ENCODE peak calls at places on chromosomes 12 and 14, in five cellular contexts. One of them, this sample, is unnamed.

GRCh38 chr14:22671622-22672021 is 27.5 kb upstream of the OR6J1 start:
- ATAC-seq in K562: peak; percentile 92
- ATAC-seq in GM12878: peak; percentile 69
- ATAC-seq in upper lobe of left lung: no peak
- ATAC-seq in HepG2: peak; percentile 69
- ATAC-seq in this sample: no peak

GRCh38 chr14:50964683-50965390 is 20.6 kb upstream of the PYGL start:
- ATAC-seq in upper lobe of left lung: no peak
- ATAC-seq in HepG2: peak; percentile 43
- ATAC-seq in GM12878: no peak
- ATAC-seq in K562: no peak
- ATAC-seq in this sample: no peak

GRCh38 chr12:94640134-94640928 is 10.0 kb downstream of the TMCC3 start:
- ATAC-seq in K562: no peak
- ATAC-seq in upper lobe of left lung: peak; percentile 71
- ATAC-seq in HepG2: no peak
- ATAC-seq in GM12878: peak; percentile 77
- ATAC-seq in this sample: peak; percentile 45

GRCh38 chr14:38207830-38208815 is at the start of gene SSTR1:
- ATAC-seq in GM12878: no peak
- ATAC-seq in K562: no peak
- ATAC-seq in upper lobe of left lung: peak; percentile 35
- ATAC-seq in HepG2: peak; percentile 63
- ATAC-seq in this sample: no peak

GRCh38 chr12:108341356-108341755 is 2.2 kb upstream of the CMKLR1 start:
- ATAC-seq in GM12878: no peak
- ATAC-seq in K562: no peak
- ATAC-seq in upper lobe of left lung: no peak
- ATAC-seq in HepG2: no peak
- ATAC-seq in this sample: no peak

GRCh38 chr12:119713551-119714031 is 45.7 kb downstream of the PRKAB1 start:
- ATAC-seq in upper lobe of left lung: no peak
- ATAC-seq in GM12878: no peak
- ATAC-seq in HepG2: no peak
- ATAC-seq in K562: no peak
- ATAC-seq in this sample: no peak

GRCh38 chr12:28555729-28556128 is 365.5 kb downstream of the CCDC91 start:
- ATAC-seq in GM12878: no peak
- ATAC-seq in HepG2: no peak
- ATAC-seq in upper lobe of left lung: no peak
- ATAC-seq in K562: no peak
- ATAC-seq in this sample: no peak

GRCh38 chr14:77346495-77346894 is 25.7 kb downstream of the GSTZ1 start:
- ATAC-seq in GM12878: no peak
- ATAC-seq in K562: no peak
- ATAC-seq in upper lobe of left lung: no peak
- ATAC-seq in HepG2: peak; percentile 91
- ATAC-seq in this sample: no peak

GRCh38 chr14:76808990-76809389 is 3.7 kb downstream of the ANGEL1 start:
- ATAC-seq in upper lobe of left lung: no peak
- ATAC-seq in K562: no peak
- ATAC-seq in GM12878: no peak
- ATAC-seq in HepG2: no peak
- ATAC-seq in this sample: no peak

GRCh38 chr12:6208140-6208539 is 7.9 kb downstream of the CD9 start:
- ATAC-seq in upper lobe of left lung: no peak
- ATAC-seq in HepG2: no peak
- ATAC-seq in K562: no peak
- ATAC-seq in GM12878: no peak
- ATAC-seq in this sample: no peak

GRCh38 chr12:18643673-18644072 is 94.1 kb downstream of the PLCZ1 start:
- ATAC-seq in HepG2: no peak
- ATAC-seq in upper lobe of left lung: peak; percentile 82
- ATAC-seq in GM12878: no peak
- ATAC-seq in K562: no peak
- ATAC-seq in this sample: peak; percentile 67

GRCh38 chr12:96255077-96255476 is 60.9 kb downstream of the ELK3 start:
- ATAC-seq in K562: peak; percentile 60
- ATAC-seq in GM12878: no peak
- ATAC-seq in HepG2: no peak
- ATAC-seq in upper lobe of left lung: peak; percentile 92
- ATAC-seq in this sample: peak; percentile 91

GRCh38 chr12:18257251-18257650 is 4.1 kb upstream of the PIK3C2G start:
- ATAC-seq in HepG2: no peak
- ATAC-seq in GM12878: no peak
- ATAC-seq in K562: no peak
- ATAC-seq in upper lobe of left lung: peak; percentile 60
- ATAC-seq in this sample: no peak

GRCh38 chr12:110677982-110678381 is 10.9 kb downstream of the HVCN1 start:
- ATAC-seq in GM12878: peak; percentile 23
- ATAC-seq in HepG2: no peak
- ATAC-seq in K562: no peak
- ATAC-seq in upper lobe of left lung: no peak
- ATAC-seq in this sample: no peak

GRCh38 chr14:59314019-59314608 is 125.6 kb downstream of the DAAM1 start:
- ATAC-seq in upper lobe of left lung: no peak
- ATAC-seq in HepG2: peak; percentile 80
- ATAC-seq in GM12878: peak; percentile 23
- ATAC-seq in K562: no peak
- ATAC-seq in this sample: no peak

GRCh38 chr12:31687101-31687527 is 27.6 kb downstream of the ETFBKMT start:
- ATAC-seq in upper lobe of left lung: peak; percentile 65
- ATAC-seq in GM12878: peak; percentile 86
- ATAC-seq in HepG2: no peak
- ATAC-seq in K562: no peak
- ATAC-seq in this sample: no peak

GRCh38 chr12:32390572-32391219 is 8.7 kb upstream of the FGD4 start:
- ATAC-seq in K562: no peak
- ATAC-seq in GM12878: no peak
- ATAC-seq in upper lobe of left lung: peak; percentile 75
- ATAC-seq in HepG2: peak; percentile 95
- ATAC-seq in this sample: peak; percentile 67

GRCh38 chr14:95500201-95500681 is 16.2 kb downstream of the SYNE3 start:
- ATAC-seq in HepG2: peak; percentile 91
- ATAC-seq in K562: no peak
- ATAC-seq in upper lobe of left lung: no peak
- ATAC-seq in GM12878: no peak
- ATAC-seq in this sample: no peak

GRCh38 chr14:71332476-71332875 is 425.2 kb downstream of the PCNX1 start:
- ATAC-seq in upper lobe of left lung: no peak
- ATAC-seq in HepG2: no peak
- ATAC-seq in GM12878: no peak
- ATAC-seq in K562: no peak
- ATAC-seq in this sample: no peak

GRCh38 chr14:88473791-88474190 is 81.0 kb downstream of the PTPN21 start:
- ATAC-seq in upper lobe of left lung: no peak
- ATAC-seq in K562: no peak
- ATAC-seq in GM12878: no peak
- ATAC-seq in HepG2: no peak
- ATAC-seq in this sample: no peak

GRCh38 chr14:88468396-88468795 is 82.9 kb downstream of the SPATA7 start:
- ATAC-seq in HepG2: no peak
- ATAC-seq in upper lobe of left lung: no peak
- ATAC-seq in K562: no peak
- ATAC-seq in GM12878: no peak
- ATAC-seq in this sample: no peak

GRCh38 chr14:88476375-88476774 is 78.4 kb downstream of the PTPN21 start:
- ATAC-seq in GM12878: no peak
- ATAC-seq in upper lobe of left lung: no peak
- ATAC-seq in K562: no peak
- ATAC-seq in HepG2: no peak
- ATAC-seq in this sample: no peak

DNA sequence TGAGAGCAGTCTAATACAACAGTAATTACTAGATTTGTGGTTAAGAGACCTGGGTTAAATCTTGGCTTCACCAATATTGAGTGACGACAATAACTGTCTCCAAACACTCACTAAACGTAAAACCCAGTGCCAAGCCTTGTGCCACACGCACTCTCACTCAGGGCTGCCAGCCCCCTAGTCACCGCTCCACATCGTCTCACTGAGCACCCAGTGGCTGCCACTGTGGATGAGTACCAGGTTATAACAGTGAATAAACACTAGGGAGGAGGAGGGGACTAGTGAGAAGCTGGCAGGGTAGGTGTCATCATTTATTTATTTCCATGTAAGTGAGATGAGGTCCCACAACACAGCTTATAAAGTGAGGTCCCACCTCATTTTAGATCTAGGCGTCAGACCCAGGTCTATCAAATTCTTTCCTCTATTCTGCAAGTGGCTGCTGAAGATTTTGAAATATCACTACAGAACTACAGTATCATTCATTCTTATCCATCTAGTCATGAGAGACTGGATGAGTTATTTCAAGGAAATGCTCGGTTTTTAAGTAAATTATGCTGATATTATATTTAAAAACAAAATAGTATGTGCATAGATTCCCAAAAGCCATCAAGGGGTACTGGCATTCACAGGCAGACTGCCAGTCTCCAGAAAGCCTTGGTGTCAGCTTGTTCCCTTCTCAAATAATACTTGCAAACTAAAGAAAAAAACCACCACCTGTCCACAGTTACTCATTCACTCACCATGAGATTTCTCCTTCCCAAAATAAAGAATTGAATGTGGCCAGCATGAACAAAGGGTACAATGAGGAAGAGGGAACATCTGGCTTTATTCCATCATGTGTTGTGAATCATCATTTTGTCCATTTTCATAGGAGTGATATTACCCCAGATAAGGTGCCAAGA is 84.0 kb downstream of the PTPN21 start:
- ATAC-seq in K562: no peak
- ATAC-seq in upper lobe of left lung: no peak
- ATAC-seq in GM12878: no peak
- ATAC-seq in HepG2: no peak
- ATAC-seq in this sample: no peak
- H3K4me1 ChIP-seq in K562: no peaks in the 10 kb centered on the region
- H3K4me1 ChIP-seq in upper lobe of left lung: no peaks in the 10 kb centered on the region
- H3K4me1 ChIP-seq in GM12878: no peaks in the 10 kb centered on the region
- H3K4me1 ChIP-seq in HepG2: peaks cover 8% of the 10 kb centered on the region
- H3K4me1 ChIP-seq in this sample: no peaks in the 10 kb centered on the region

DNA sequence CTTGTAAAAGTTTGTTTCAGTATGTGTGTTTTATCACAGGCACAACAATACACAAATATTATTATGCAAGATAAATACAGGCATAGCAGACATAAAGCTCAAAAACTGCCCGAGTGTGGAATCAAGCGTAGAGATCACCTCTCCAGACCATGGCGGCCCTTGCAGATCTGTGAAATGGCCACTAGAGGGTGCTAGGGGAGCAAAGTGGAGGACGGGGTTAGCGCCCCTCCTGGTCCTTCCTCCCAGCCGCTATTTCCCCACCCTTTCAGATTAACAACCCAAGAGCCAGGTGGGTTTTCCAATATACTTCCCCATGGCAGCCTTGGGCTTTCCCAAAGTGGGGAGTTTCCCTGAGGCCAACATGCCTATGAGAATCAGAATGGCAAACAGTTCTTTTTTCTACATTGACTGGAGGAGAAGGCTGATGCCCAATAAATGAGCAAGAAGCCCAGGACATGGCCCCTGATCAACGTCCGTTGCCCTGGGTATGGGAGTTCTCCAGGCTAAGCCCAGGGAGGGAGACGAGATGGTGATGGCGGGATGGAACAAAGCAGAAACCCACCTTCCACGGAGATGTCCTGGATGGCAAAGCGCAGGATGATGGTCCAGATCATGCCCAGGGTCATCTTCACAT is 67.4 kb downstream of the ACTN1 start:
- ATAC-seq in upper lobe of left lung: peak; percentile 95
- ATAC-seq in HepG2: peak; percentile 95
- ATAC-seq in K562: peak; percentile 100
- ATAC-seq in GM12878: peak; percentile 100
- ATAC-seq in this sample: peak; percentile 74
- TF ChIP-seq POLR2AphosphoS5 in upper lobe of left lung: no peak
- TF ChIP-seq POLR2AphosphoS5 in HepG2: no peak
- TF ChIP-seq POLR2AphosphoS5 in K562: no peak
- TF ChIP-seq POLR2AphosphoS5 in GM12878: no peak
- TF ChIP-seq POLR2AphosphoS5 in this sample: peak; percentile 34

GRCh38 chr12:46921754-46922113 is 95.9 kb upstream of the SLC38A4 start:
- ATAC-seq in K562: no peak
- ATAC-seq in HepG2: peak; percentile 81
- ATAC-seq in GM12878: no peak
- ATAC-seq in upper lobe of left lung: no peak
- ATAC-seq in this sample: peak; percentile 66

GRCh38 chr12:46920503-46920902 is 94.7 kb upstream of the SLC38A4 start:
- ATAC-seq in GM12878: peak; percentile 94
- ATAC-seq in upper lobe of left lung: no peak
- ATAC-seq in HepG2: no peak
- ATAC-seq in K562: no peak
- ATAC-seq in this sample: no peak

GRCh38 chr12:46918631-46919030 is 92.8 kb upstream of the SLC38A4 start:
- ATAC-seq in upper lobe of left lung: no peak
- ATAC-seq in GM12878: no peak
- ATAC-seq in HepG2: no peak
- ATAC-seq in K562: no peak
- ATAC-seq in this sample: no peak

GRCh38 chr12:46919666-46920065 is 93.9 kb upstream of the SLC38A4 start:
- ATAC-seq in GM12878: peak; percentile 34
- ATAC-seq in K562: no peak
- ATAC-seq in upper lobe of left lung: no peak
- ATAC-seq in HepG2: no peak
- ATAC-seq in this sample: no peak

GRCh38 chr12:46921048-46921753 is 95.4 kb upstream of the SLC38A4 start:
- ATAC-seq in upper lobe of left lung: no peak
- ATAC-seq in K562: no peak
- ATAC-seq in HepG2: peak; percentile 82
- ATAC-seq in GM12878: peak; percentile 40
- ATAC-seq in this sample: no peak
- TF ChIP-seq EP300 in upper lobe of left lung: no peak
- TF ChIP-seq EP300 in K562: no peak
- TF ChIP-seq EP300 in HepG2: no peak
- TF ChIP-seq EP300 in GM12878: no peak
- TF ChIP-seq EP300 in this sample: no peak

GRCh38 chr14:99181804-99182520 is 90.0 kb downstream of the BCL11B start:
- ATAC-seq in HepG2: no peak
- ATAC-seq in GM12878: no peak
- ATAC-seq in upper lobe of left lung: no peak
- ATAC-seq in K562: no peak
- ATAC-seq in this sample: no peak

GRCh38 chr14:99183716-99184115 is 88.3 kb downstream of the BCL11B start:
- ATAC-seq in GM12878: no peak
- ATAC-seq in K562: no peak
- ATAC-seq in HepG2: no peak
- ATAC-seq in upper lobe of left lung: no peak
- ATAC-seq in this sample: no peak

GRCh38 chr14:99182548-99183115 is 89.4 kb downstream of the BCL11B start:
- ATAC-seq in upper lobe of left lung: no peak
- ATAC-seq in HepG2: no peak
- ATAC-seq in K562: no peak
- ATAC-seq in GM12878: no peak
- ATAC-seq in this sample: no peak

GRCh38 chr14:99181246-99181645 is 90.8 kb downstream of the BCL11B start:
- ATAC-seq in upper lobe of left lung: no peak
- ATAC-seq in K562: no peak
- ATAC-seq in HepG2: no peak
- ATAC-seq in GM12878: no peak
- ATAC-seq in this sample: no peak

DNA sequence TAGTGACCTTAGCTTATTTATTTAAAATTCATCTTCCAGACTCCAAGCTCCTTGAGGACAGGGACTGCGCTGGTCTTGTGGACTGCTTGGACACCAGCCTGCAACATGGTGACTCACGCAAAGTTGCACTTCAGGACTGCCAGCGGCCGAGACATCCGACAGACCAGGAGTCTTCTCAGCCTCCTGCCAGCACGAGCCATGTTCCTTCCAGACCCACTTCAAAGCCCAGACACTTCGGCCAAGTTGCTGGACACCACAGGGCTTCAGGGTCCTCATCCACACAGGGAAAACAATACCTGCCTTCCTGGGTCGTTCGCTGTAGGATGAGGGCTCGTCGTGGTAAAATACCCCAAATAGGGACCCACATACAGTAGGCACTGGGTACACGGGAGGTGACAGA is 88.7 kb downstream of the BCL11B start:
- ATAC-seq in K562: no peak
- ATAC-seq in upper lobe of left lung: no peak
- ATAC-seq in GM12878: no peak
- ATAC-seq in HepG2: no peak
- ATAC-seq in this sample: no peak
- H3K4me1 ChIP-seq in K562: no peaks in the 10 kb centered on the region
- H3K4me1 ChIP-seq in upper lobe of left lung: no peaks in the 10 kb centered on the region
- H3K4me1 ChIP-seq in GM12878: no peaks in the 10 kb centered on the region
- H3K4me1 ChIP-seq in HepG2: no peaks in the 10 kb centered on the region
- H3K4me1 ChIP-seq in this sample: peaks cover 3% of the 10 kb centered on the region